ENCODE peak calls at places on chromosomes 11 and 22, in six cellular contexts. One of them, this sample, is unnamed.

GRCh38 chr11:109783842-109784241 is 309.4 kb upstream of the ZC3H12C start:
- DNase-seq in ovary: no peak
- DNase-seq in stomach: no peak
- DNase-seq in A549: no peak
- DNase-seq in GM12878: peak
- DNase-seq in HepG2: no peak
- DNase-seq in this sample: no peak

GRCh38 chr11:17013548-17014320 is 480 bp downstream of the PLEKHA7 start:
- DNase-seq in ovary: peak
- DNase-seq in stomach: peak
- DNase-seq in A549: no peak
- DNase-seq in GM12878: no peak
- DNase-seq in HepG2: peak
- DNase-seq in this sample: no peak

GRCh38 chr22:31814942-31815341 is 61.1 kb downstream of the DEPDC5 start:
- DNase-seq in ovary: no peak
- DNase-seq in stomach: no peak
- DNase-seq in A549: no peak
- DNase-seq in GM12878: no peak
- DNase-seq in HepG2: no peak
- DNase-seq in this sample: no peak

GRCh38 chr11:13775471-13775870 is 107.0 kb downstream of the FAR1 start:
- DNase-seq in ovary: no peak
- DNase-seq in stomach: no peak
- DNase-seq in A549: peak
- DNase-seq in GM12878: no peak
- DNase-seq in HepG2: no peak
- DNase-seq in this sample: no peak

GRCh38 chr11:11020747-11021149 is 162.9 kb upstream of the ZBED5 start:
- DNase-seq in ovary: no peak
- DNase-seq in stomach: no peak
- DNase-seq in A549: peak
- DNase-seq in GM12878: no peak
- DNase-seq in HepG2: no peak
- DNase-seq in this sample: no peak

GRCh38 chr22:35301370-35301874 is 1.7 kb downstream of the TOM1 start:
- DNase-seq in ovary: no peak
- DNase-seq in stomach: no peak
- DNase-seq in A549: peak
- DNase-seq in GM12878: no peak
- DNase-seq in HepG2: peak
- DNase-seq in this sample: no peak

GRCh38 chr22:37021710-37022482 is 2.4 kb downstream of the MPST start:
- DNase-seq in ovary: peak
- DNase-seq in stomach: peak
- DNase-seq in A549: peak
- DNase-seq in GM12878: no peak
- DNase-seq in HepG2: no peak
- DNase-seq in this sample: no peak

GRCh38 chr22:30968015-30968923 is at the start of gene MORC2:
- DNase-seq in ovary: peak
- DNase-seq in stomach: peak
- DNase-seq in A549: peak
- DNase-seq in GM12878: no peak
- DNase-seq in HepG2: peak
- DNase-seq in this sample: peak

GRCh38 chr11:96779030-96779429 is 389.2 kb downstream of the JRKL start:
- DNase-seq in ovary: no peak
- DNase-seq in stomach: no peak
- DNase-seq in A549: no peak
- DNase-seq in GM12878: no peak
- DNase-seq in HepG2: no peak
- DNase-seq in this sample: no peak

GRCh38 chr11:98630736-98631135 is 390.0 kb upstream of the CNTN5 start:
- DNase-seq in ovary: no peak
- DNase-seq in stomach: no peak
- DNase-seq in A549: no peak
- DNase-seq in GM12878: no peak
- DNase-seq in HepG2: no peak
- DNase-seq in this sample: no peak

GRCh38 chr22:47806894-47807293 is 1044.4 kb downstream of the TBC1D22A start:
- DNase-seq in ovary: no peak
- DNase-seq in stomach: no peak
- DNase-seq in A549: no peak
- DNase-seq in GM12878: no peak
- DNase-seq in HepG2: no peak
- DNase-seq in this sample: no peak

GRCh38 chr11:130068546-130068985 is 1.1 kb upstream of the APLP2 start:
- DNase-seq in ovary: peak
- DNase-seq in stomach: no peak
- DNase-seq in A549: no peak
- DNase-seq in GM12878: no peak
- DNase-seq in HepG2: peak
- DNase-seq in this sample: no peak

GRCh38 chr22:39503590-39503989 is 1.5 kb downstream of the MIEF1 start:
- DNase-seq in ovary: no peak
- DNase-seq in stomach: no peak
- DNase-seq in A549: no peak
- DNase-seq in GM12878: no peak
- DNase-seq in HepG2: no peak
- DNase-seq in this sample: no peak

GRCh38 chr11:100003985-100004384 is 683.1 kb upstream of the ARHGAP42 start:
- DNase-seq in ovary: no peak
- DNase-seq in stomach: no peak
- DNase-seq in A549: no peak
- DNase-seq in GM12878: no peak
- DNase-seq in HepG2: no peak
- DNase-seq in this sample: no peak

GRCh38 chr22:48104102-48104738 is 1341.8 kb downstream of the TBC1D22A start:
- DNase-seq in ovary: no peak
- DNase-seq in stomach: peak
- DNase-seq in A549: no peak
- DNase-seq in GM12878: no peak
- DNase-seq in HepG2: no peak
- DNase-seq in this sample: peak

GRCh38 chr11:116641561-116642045 is 131.2 kb downstream of the BUD13 start:
- DNase-seq in ovary: peak
- DNase-seq in stomach: peak
- DNase-seq in A549: peak
- DNase-seq in GM12878: no peak
- DNase-seq in HepG2: no peak
- DNase-seq in this sample: no peak

GRCh38 chr11:105224859-105225258 is 85.3 kb upstream of the CARD18 start:
- DNase-seq in ovary: no peak
- DNase-seq in stomach: no peak
- DNase-seq in A549: no peak
- DNase-seq in GM12878: no peak
- DNase-seq in HepG2: no peak
- DNase-seq in this sample: no peak

GRCh38 chr11:11481371-11481770 is 128.3 kb upstream of the CSNK2A3 start:
- DNase-seq in ovary: no peak
- DNase-seq in stomach: no peak
- DNase-seq in A549: no peak
- DNase-seq in GM12878: no peak
- DNase-seq in HepG2: no peak
- DNase-seq in this sample: no peak

GRCh38 chr11:102157219-102157618 is 47.0 kb downstream of the YAP1 start:
- DNase-seq in ovary: peak
- DNase-seq in stomach: peak
- DNase-seq in A549: no peak
- DNase-seq in GM12878: no peak
- DNase-seq in HepG2: peak
- DNase-seq in this sample: peak

GRCh38 chr22:31329029-31329428 is 17.1 kb downstream of the PATZ1 start:
- DNase-seq in ovary: no peak
- DNase-seq in stomach: no peak
- DNase-seq in A549: no peak
- DNase-seq in GM12878: no peak
- DNase-seq in HepG2: no peak
- DNase-seq in this sample: no peak

GRCh38 chr11:60625262-60625661 is 74.2 kb upstream of the MS4A8 start:
- DNase-seq in ovary: no peak
- DNase-seq in stomach: peak
- DNase-seq in A549: peak
- DNase-seq in GM12878: no peak
- DNase-seq in HepG2: peak
- DNase-seq in this sample: no peak

GRCh38 chr11:559020-559620 is 1.4 kb downstream of the LMNTD2 start:
- DNase-seq in ovary: no peak
- DNase-seq in stomach: no peak
- DNase-seq in A549: no peak
- DNase-seq in GM12878: no peak
- DNase-seq in HepG2: no peak
- DNase-seq in this sample: no peak

GRCh38 chr11:562046-562645 is 1.4 kb downstream of the RASSF7 start:
- DNase-seq in ovary: peak
- DNase-seq in stomach: no peak
- DNase-seq in A549: no peak
- DNase-seq in GM12878: no peak
- DNase-seq in HepG2: no peak
- DNase-seq in this sample: no peak

GRCh38 chr11:559712-560304 is 730 bp downstream of the LMNTD2 start:
- DNase-seq in ovary: no peak
- DNase-seq in stomach: peak
- DNase-seq in A549: no peak
- DNase-seq in GM12878: no peak
- DNase-seq in HepG2: peak
- DNase-seq in this sample: no peak

GRCh38 chr11:561148-562003 is 606 bp downstream of the RASSF7 start:
- DNase-seq in ovary: peak
- DNase-seq in stomach: peak
- DNase-seq in A549: peak
- DNase-seq in GM12878: no peak
- DNase-seq in HepG2: peak
- DNase-seq in this sample: no peak

DNA sequence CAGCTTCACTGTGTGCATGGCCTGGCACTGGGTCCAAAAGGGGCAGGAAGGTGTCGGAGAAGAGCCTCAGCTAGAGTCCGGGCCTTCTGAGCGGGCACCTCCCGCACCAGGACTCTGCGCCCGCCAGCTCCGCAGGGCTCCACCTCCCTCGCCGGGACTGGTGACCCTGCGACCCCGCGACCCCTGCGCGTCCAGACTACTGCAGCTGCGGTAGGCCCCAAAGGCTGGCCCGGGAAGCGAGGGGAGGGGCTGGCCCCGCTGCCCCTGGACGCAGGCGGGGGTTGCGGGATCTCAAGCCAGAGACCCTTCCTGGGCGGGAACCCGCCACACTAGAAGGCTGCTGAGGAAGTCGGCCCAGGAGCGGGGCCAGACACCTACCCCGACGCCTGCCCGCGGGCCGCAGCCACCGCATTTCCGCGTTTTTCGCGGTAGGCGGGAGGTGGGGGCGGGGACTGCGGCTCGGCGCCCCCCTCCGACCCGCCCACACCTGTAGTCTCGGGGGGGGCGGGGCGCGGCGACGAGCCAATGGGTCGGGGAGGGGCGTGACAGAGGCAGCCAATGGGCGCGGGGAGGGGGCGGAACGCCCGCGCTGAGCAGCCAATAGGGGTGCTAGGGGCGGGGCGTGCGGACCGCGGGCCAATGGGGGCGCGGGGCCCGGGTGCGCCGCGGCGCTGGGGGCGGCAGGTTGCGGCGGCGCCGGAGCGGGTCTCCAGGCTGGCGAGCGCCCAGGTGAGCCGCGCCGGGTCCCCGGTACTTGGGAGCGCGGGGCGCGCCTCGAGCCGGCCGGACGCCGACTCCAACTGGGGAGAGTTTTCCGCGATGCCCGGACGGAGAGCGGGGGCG is at the start of the genes LMNTD2 and RASSF7:
- DNase-seq in ovary: peak
- DNase-seq in stomach: peak
- DNase-seq in A549: peak
- DNase-seq in GM12878: peak
- DNase-seq in HepG2: peak
- DNase-seq in this sample: peak
- TF ChIP-seq POLR2A in ovary: no peak
- TF ChIP-seq POLR2A in stomach: peak
- TF ChIP-seq POLR2A in A549: peak
- TF ChIP-seq POLR2A in GM12878: peak
- TF ChIP-seq POLR2A in HepG2: no peak
- TF ChIP-seq POLR2A in this sample: peak

DNA sequence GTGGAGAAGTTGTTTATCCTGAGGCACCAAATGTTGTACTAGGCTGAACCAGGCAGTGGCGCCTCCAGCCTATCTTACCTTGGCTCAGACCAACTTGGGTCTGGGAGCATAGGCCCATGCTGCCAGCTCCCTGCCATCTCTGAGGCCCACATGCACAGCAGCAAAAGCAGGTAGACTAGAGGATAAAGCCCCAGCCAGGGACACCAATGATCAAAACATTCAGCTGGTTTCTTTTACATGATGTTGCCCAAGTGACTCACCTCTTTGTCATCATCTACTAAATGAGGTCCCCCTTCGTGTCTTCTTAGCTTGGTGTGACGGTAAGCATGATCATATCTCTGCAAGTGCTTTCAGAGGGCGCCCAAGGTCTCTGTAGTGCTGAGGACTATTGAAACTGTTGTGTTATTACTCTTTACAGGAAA is 112.1 kb upstream of the DRD2 start:
- DNase-seq in ovary: no peak
- DNase-seq in stomach: no peak
- DNase-seq in A549: no peak
- DNase-seq in GM12878: no peak
- DNase-seq in HepG2: no peak
- DNase-seq in this sample: no peak
- TF ChIP-seq EP300 in ovary: no peak
- TF ChIP-seq EP300 in stomach: no peak
- TF ChIP-seq EP300 in A549: no peak
- TF ChIP-seq EP300 in GM12878: no peak
- TF ChIP-seq EP300 in HepG2: no peak
- TF ChIP-seq EP300 in this sample: no peak

DNA sequence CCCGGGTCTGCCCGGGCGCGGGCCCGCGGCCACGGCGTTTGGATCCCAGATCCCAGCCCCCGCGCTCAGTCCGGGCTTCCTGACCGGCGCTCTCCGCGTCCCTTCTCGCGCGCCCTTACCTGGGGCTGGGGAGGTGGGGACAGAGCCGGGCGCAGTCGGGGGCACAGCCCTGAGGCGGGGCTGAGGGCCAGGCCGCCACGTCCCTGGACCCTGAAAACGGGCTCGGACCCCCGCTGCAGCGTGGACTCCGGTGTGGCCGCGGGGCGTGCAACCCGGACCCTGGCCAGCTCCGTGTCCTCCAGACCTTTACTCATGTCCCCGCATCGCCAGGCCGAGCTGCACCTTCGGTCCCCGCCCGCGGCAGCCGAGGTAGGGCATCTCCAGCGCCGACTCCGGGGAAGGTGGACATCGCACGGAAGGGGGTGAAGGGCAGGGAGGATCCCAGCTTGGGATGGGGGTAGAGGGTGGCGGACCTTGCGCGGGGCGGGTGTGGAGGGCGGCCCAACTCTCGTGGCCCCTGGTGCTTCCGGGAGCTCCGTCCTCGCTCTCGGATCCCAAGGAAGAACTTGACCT is 9.9 kb upstream of the AIFM3 start:
- DNase-seq in ovary: no peak
- DNase-seq in stomach: peak
- DNase-seq in A549: peak
- DNase-seq in GM12878: no peak
- DNase-seq in HepG2: no peak
- DNase-seq in this sample: no peak
- TF ChIP-seq POLR2A in ovary: no peak
- TF ChIP-seq POLR2A in stomach: no peak
- TF ChIP-seq POLR2A in A549: no peak
- TF ChIP-seq POLR2A in GM12878: no peak
- TF ChIP-seq POLR2A in HepG2: no peak
- TF ChIP-seq POLR2A in this sample: no peak

GRCh38 chr11:68831124-68831523 is 10.6 kb downstream of the CPT1A start:
- DNase-seq in ovary: no peak
- DNase-seq in stomach: peak
- DNase-seq in A549: no peak
- DNase-seq in GM12878: no peak
- DNase-seq in HepG2: no peak
- DNase-seq in this sample: no peak
- TF ChIP-seq EP300 in ovary: no peak
- TF ChIP-seq EP300 in stomach: no peak
- TF ChIP-seq EP300 in A549: no peak
- TF ChIP-seq EP300 in GM12878: no peak
- TF ChIP-seq EP300 in HepG2: no peak
- TF ChIP-seq EP300 in this sample: no peak